ENCODE peak calls at places on chromosomes 6 and 20, in six cellular contexts. J is anterior cingulate cortex, V is H9, C is lower lobe of right lung, T is posterior vena cava, H is AG10803. Q is an unnamed sample.

GRCh38 chr6:148177589-148178233 is 164.9 kb upstream of the SASH1 start:
- DNase-seq in J (peak; percentile 38), V (peak; percentile 73), C (peak; percentile 75), T (no peak), H (peak; percentile 58), Q (peak; percentile 87)

GRCh38 chr6:105359419-105360366 is 43.2 kb downstream of the PREP start:
- DNase-seq in J (no peak), V (no peak), C (no peak), T (no peak), H (peak; percentile 93), Q (no peak)

GRCh38 chr20:47502271-47502730 is 614 bp downstream of the NCOA3 start:
- DNase-seq in J (peak; percentile 20), V (no peak), C (peak; percentile 60), T (no peak), H (peak; percentile 8), Q (peak; percentile 39)

GRCh38 chr6:169850154-169850553 is 98.7 kb downstream of the ERMARD start:
- DNase-seq in J (no peak), V (no peak), C (no peak), T (no peak), H (no peak), Q (no peak)

GRCh38 chr20:58633161-58634035 is 17.7 kb upstream of the STX16 start:
- DNase-seq in J (no peak), V (no peak), C (no peak), T (peak; percentile 20), H (no peak), Q (no peak)

GRCh38 chr6:157229733-157230132 is 93.6 kb downstream of the TMEM242 start:
- DNase-seq in J (no peak), V (no peak), C (no peak), T (peak; percentile 64), H (no peak), Q (peak; percentile 46)

GRCh38 chr20:54622338-54623280 is 147.2 kb downstream of the DOK5 start:
- DNase-seq in J (no peak), V (no peak), C (no peak), T (no peak), H (peak; percentile 17), Q (no peak)

GRCh38 chr20:48478806-48479550 is 348.8 kb downstream of the PREX1 start:
- DNase-seq in J (no peak), V (no peak), C (peak; percentile 26), T (no peak), H (no peak), Q (no peak)

GRCh38 chr20:38617011-38617829 is 15.6 kb downstream of the ARHGAP40 start:
- DNase-seq in J (no peak), V (peak; percentile 65), C (no peak), T (no peak), H (peak; percentile 6), Q (peak; percentile 39)

GRCh38 chr6:159008656-159009288 is 8.8 kb upstream of the RSPH3 start:
- DNase-seq in J (no peak), V (no peak), C (no peak), T (no peak), H (peak; percentile 26), Q (peak; percentile 68)

GRCh38 chr6:52394251-52394666 is 25.9 kb upstream of the EFHC1 start:
- DNase-seq in J (no peak), V (no peak), C (no peak), T (no peak), H (no peak), Q (no peak)

GRCh38 chr6:72371473-72371872 is 250.4 kb upstream of the KCNQ5 start:
- DNase-seq in J (no peak), V (no peak), C (no peak), T (no peak), H (no peak), Q (no peak)

GRCh38 chr6:41574002-41574401 is 27.8 kb downstream of the FOXP4 start:
- DNase-seq in J (no peak), V (no peak), C (no peak), T (no peak), H (no peak), Q (no peak)

GRCh38 chr6:161748535-161749386 is 474.9 kb upstream of the AGPAT4 start:
- DNase-seq in J (peak; percentile 10), V (peak; percentile 89), C (no peak), T (no peak), H (no peak), Q (peak; percentile 96)

Q was measured in GM23338.